ENCODE peak calls at places on chromosomes 11 and 22, in six cellular contexts. N is upper lobe of left lung, J is breast epithelium, D is mammary epithelial cell, V is spleen, I is stomach. C is an unnamed sample.

GRCh38 chr22:37639771-37640590 is 512 bp downstream of the SH3BP1 start:
- DNase-seq in N (no peak), J (no peak), D (peak; percentile 42), V (peak; percentile 85), I (no peak), C (no peak)

GRCh38 chr11:8067567-8067928 is 13.5 kb upstream of the TUB start:
- DNase-seq in N (no peak), J (no peak), D (no peak), V (no peak), I (peak; percentile 9), C (no peak)

GRCh38 chr11:33779849-33780528 is 5.7 kb upstream of the FBXO3 start:
- DNase-seq in N (no peak), J (no peak), D (peak; percentile 28), V (no peak), I (no peak), C (no peak)

GRCh38 chr11:75721852-75722668 is 4.4 kb downstream of the MOGAT2 start:
- DNase-seq in N (peak; percentile 56), J (no peak), D (no peak), V (no peak), I (no peak), C (no peak)

GRCh38 chr11:73761403-73761945 is 600 bp upstream of the RAB6A start:
- DNase-seq in N (peak; percentile 75), J (no peak), D (peak; percentile 15), V (peak; percentile 83), I (no peak), C (peak; percentile 53)

GRCh38 chr11:60128376-60128775 is 39.9 kb downstream of the MS4A2 start:
- DNase-seq in N (no peak), J (no peak), D (no peak), V (no peak), I (no peak), C (no peak)

GRCh38 chr11:111322534-111322933 is 24.2 kb downstream of the POU2AF3 start:
- DNase-seq in N (no peak), J (no peak), D (no peak), V (no peak), I (no peak), C (no peak)

GRCh38 chr11:111105566-111105965 is 140.0 kb upstream of the POU2AF2 start:
- DNase-seq in N (no peak), J (no peak), D (no peak), V (no peak), I (no peak), C (no peak)

GRCh38 chr22:28246392-28246791 is 327.3 kb upstream of the PITPNB start:
- DNase-seq in N (no peak), J (no peak), D (no peak), V (no peak), I (no peak), C (no peak)

GRCh38 chr11:71221851-71222250 is 30.5 kb downstream of the SHANK2 start:
- DNase-seq in N (no peak), J (no peak), D (no peak), V (peak; percentile 43), I (no peak), C (peak; percentile 34)

GRCh38 chr11:57463596-57464342 is 3.4 kb downstream of the RTN4RL2 start:
- DNase-seq in N (no peak), J (no peak), D (no peak), V (no peak), I (no peak), C (no peak)

GRCh38 chr11:115778928-115779650 is 274.9 kb upstream of the CADM1 start:
- DNase-seq in N (no peak), J (no peak), D (no peak), V (no peak), I (no peak), C (no peak)

GRCh38 chr11:69914286-69915150 is 95.3 kb upstream of the FGF3 start:
- DNase-seq in N (no peak), J (peak; percentile 88), D (peak; percentile 85), V (peak; percentile 58), I (no peak), C (peak; percentile 34)

GRCh38 chr11:69474736-69475135 is 6.7 kb upstream of the LINC01488 start:
- DNase-seq in N (no peak), J (no peak), D (no peak), V (peak; percentile 51), I (no peak), C (peak; percentile 31)

GRCh38 chr11:63882555-63883242 is 34.3 kb downstream of the RCOR2 start:
- DNase-seq in N (no peak), J (peak; percentile 39), D (no peak), V (peak; percentile 81), I (no peak), C (peak; percentile 76)

GRCh38 chr11:7186190-7186589 is 65.5 kb upstream of the SYT9 start:
- DNase-seq in N (no peak), J (no peak), D (no peak), V (no peak), I (no peak), C (no peak)

GRCh38 chr11:93908689-93909088 is 58.3 kb upstream of the VSTM5 start:
- DNase-seq in N (no peak), J (no peak), D (peak; percentile 76), V (no peak), I (no peak), C (no peak)

GRCh38 chr11:103683581-103683980 is 352.9 kb upstream of the DDI1 start:
- DNase-seq in N (no peak), J (no peak), D (no peak), V (no peak), I (no peak), C (no peak)

GRCh38 chr11:33949201-33949913 is 57.5 kb upstream of the LMO2 start:
- DNase-seq in N (no peak), J (no peak), D (no peak), V (no peak), I (no peak), C (no peak)

GRCh38 chr11:59800390-59801037 is 10.1 kb downstream of the MRPL16 start:
- DNase-seq in N (no peak), J (no peak), D (no peak), V (no peak), I (no peak), C (no peak)

GRCh38 chr11:79796704-79797103 is 355.9 kb upstream of the TENM4 start:
- DNase-seq in N (no peak), J (no peak), D (no peak), V (no peak), I (no peak), C (no peak)

GRCh38 chr22:24810043-24810749 is 4.2 kb downstream of the SGSM1 start:
- DNase-seq in N (no peak), J (peak; percentile 29), D (no peak), V (no peak), I (peak; percentile 34), C (no peak)

GRCh38 chr22:47618180-47618579 is 855.7 kb downstream of the TBC1D22A start:
- DNase-seq in N (no peak), J (no peak), D (no peak), V (peak; percentile 63), I (peak; percentile 21), C (no peak)

GRCh38 chr11:33266418-33267215 is 9.4 kb downstream of the HIPK3 start:
- DNase-seq in N (no peak), J (no peak), D (no peak), V (no peak), I (no peak), C (no peak)

GRCh38 chr11:114348200-114349191 is 51.8 kb downstream of the C11orf71 start:
- DNase-seq in N (peak; percentile 10), J (no peak), D (peak; percentile 65), V (no peak), I (peak; percentile 47), C (no peak)

GRCh38 chr11:72625746-72626636 is 48.2 kb downstream of the PDE2A start:
- DNase-seq in N (peak; percentile 87), J (peak; percentile 39), D (no peak), V (peak; percentile 83), I (peak; percentile 68), C (peak; percentile 62)

GRCh38 chr11:31818874-31819331 is 7.8 kb upstream of the PAX6 start:
- DNase-seq in N (peak; percentile 65), J (no peak), D (no peak), V (peak; percentile 60), I (no peak), C (no peak)

GRCh38 chr22:22925795-22926358 is 38.3 kb downstream of the IGLL5 start:
- DNase-seq in N (no peak), J (no peak), D (no peak), V (no peak), I (no peak), C (no peak)
- H3K4me1 ChIP-seq in N (peaks cover 5% of the 10 kb centered on the region), J (no peaks in the 10 kb centered on the region), D (no peaks in the 10 kb centered on the region), V (peaks cover 37% of the 10 kb centered on the region), I (no peaks in the 10 kb centered on the region), C (no peaks in the 10 kb centered on the region)

DNA sequence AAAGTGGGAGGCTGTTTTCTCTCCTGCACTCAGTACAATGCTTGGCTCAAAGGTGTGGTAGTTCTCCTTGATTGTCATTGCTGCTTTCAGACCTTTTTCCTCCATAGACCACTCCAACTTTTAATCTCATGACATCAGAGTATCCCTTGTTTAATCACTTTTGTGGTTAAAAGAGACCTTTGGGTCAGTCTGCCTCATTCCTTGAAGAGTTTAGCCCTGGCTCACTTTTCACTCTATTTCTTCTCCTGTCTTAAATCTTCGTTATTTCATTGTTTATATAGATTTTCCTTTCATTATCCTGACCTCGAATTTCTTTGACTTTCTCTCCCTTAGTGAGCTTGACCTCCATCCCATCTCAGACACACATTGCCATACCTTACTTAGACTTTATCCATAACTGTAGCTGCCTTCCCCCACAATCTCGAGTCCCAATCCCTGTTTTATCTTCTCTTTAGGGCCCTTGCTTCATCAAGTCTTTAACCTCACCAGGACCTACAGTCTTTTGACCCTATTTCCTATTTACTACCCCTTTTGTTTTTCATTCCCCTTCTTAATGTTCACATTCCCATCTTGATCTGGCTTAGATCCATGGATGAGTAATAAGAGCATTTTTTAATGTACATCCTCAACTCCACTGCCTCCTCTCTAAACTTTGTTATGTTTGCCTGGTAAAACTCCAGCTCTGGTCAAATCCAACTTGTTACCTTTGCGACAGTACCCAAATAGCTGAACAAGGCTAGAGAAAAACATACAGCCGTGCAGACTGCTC is 9.5 kb downstream of the ATXN10 start:
- DNase-seq in N (no peak), J (no peak), D (peak; percentile 35), V (no peak), I (no peak), C (no peak)
- H3K27ac ChIP-seq in N (no peak overlapping the region), J (no peak overlapping the region), D (no peak overlapping the region), V (no peak overlapping the region), I (no peak overlapping the region), C (no peak overlapping the region)

DNA sequence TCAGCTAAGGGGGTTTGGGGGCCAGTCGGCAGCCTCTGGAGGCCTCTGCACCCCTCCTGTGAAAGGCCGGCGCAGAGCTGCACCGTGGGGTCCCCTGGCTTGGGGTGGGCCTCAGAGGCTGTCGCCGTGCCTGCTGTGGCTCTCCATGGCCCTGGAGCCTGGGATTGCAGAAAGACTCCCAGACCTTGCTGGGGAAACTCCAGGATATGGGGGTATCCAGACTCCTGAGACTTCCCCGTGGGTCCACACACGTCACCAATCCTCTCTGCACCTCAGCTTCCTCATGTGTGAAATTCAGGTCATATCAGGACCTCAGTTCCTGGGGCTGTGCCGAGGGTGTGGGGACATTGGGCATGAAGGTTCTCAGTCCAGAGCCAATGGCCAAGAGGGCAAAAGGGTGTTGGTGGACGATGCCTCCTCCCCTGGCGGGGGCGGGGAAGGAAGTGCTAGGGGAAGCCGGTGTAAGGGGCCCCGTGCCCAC is 97.1 kb downstream of the KCNQ1 start:
- DNase-seq in N (no peak), J (no peak), D (no peak), V (peak; percentile 55), I (no peak), C (peak; percentile 18)
- H3K27me3 ChIP-seq in N (no peaks in the 10 kb centered on the region), J (no peaks in the 10 kb centered on the region), D (no peaks in the 10 kb centered on the region), V (no peaks in the 10 kb centered on the region), I (no peaks in the 10 kb centered on the region), C (no peaks in the 10 kb centered on the region)

DNA sequence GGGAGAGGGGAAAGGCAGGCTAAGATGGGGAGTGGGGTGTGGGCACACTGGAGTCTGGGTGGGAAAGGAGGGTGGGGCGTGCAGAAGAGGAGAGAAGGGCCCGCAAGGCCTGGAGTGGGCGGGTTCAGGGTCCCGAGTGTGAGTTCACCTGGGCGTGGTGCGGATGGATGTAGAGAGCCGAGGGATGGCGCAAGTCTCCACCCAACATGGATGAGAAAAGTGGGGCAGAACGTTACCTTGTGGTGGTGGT is 364 bp upstream of the ABCC8 start:
- DNase-seq in N (no peak), J (no peak), D (no peak), V (no peak), I (no peak), C (no peak)
- H3K4me1 ChIP-seq in N (peaks cover 10% of the 10 kb centered on the region), J (no peaks in the 10 kb centered on the region), D (peaks cover 5% of the 10 kb centered on the region), V (no peaks in the 10 kb centered on the region), I (peaks cover 23% of the 10 kb centered on the region), C (peaks cover 5% of the 10 kb centered on the region)

C was measured in lower lobe of right lung.